ENCODE peak calls at places on chromosomes 16 and 17, in five cellular contexts. U is H1, R is HepG2, Z is GM12878, G is K562. Y is an unnamed sample.

GRCh38 chr17:70683936-70684335 is 514.6 kb downstream of the KCNJ2 start:
- DNase-seq in G (no peak), R (no peak), Z (no peak), U (no peak), Y (no peak)

GRCh38 chr16:19135201-19135838 is 21.6 kb downstream of the ITPRIPL2 start:
- DNase-seq in G (no peak), Z (no peak), R (no peak), U (no peak), Y (no peak)

GRCh38 chr16:70678121-70678897 is 7.5 kb downstream of the MTSS2 start:
- DNase-seq in R (no peak), G (no peak), Z (no peak), U (no peak), Y (no peak)

GRCh38 chr17:38918916-38919315 is 6.5 kb upstream of the LASP1NB start:
- DNase-seq in Z (no peak), R (no peak), U (no peak), G (no peak), Y (no peak)

GRCh38 chr16:89960966-89961365 is 12.4 kb downstream of the DEF8 start:
- DNase-seq in U (no peak), G (no peak), R (no peak), Z (no peak), Y (no peak)

GRCh38 chr17:42078396-42079042 is 19.8 kb downstream of the ZNF385C start:
- DNase-seq in Z (no peak), U (no peak), G (peak), R (no peak), Y (no peak)

GRCh38 chr17:149231-149630 is 11.9 kb downstream of the SCGB1C2 start:
- DNase-seq in Z (no peak), R (no peak), U (no peak), G (no peak), Y (no peak)

GRCh38 chr16:71658771-71659170 is 32.8 kb downstream of the MARVELD3 start:
- DNase-seq in Z (no peak), R (no peak), G (no peak), U (no peak), Y (no peak)

GRCh38 chr17:47603830-47604229 is 45.9 kb upstream of the KPNB1 start:
- DNase-seq in U (no peak), G (no peak), R (no peak), Z (no peak), Y (no peak)

GRCh38 chr16:75064403-75065148 is 52.0 kb downstream of the LDHD start:
- DNase-seq in G (no peak), R (peak), Z (no peak), U (no peak), Y (no peak)

GRCh38 chr17:60959696-60960095 is 282.0 kb downstream of the BCAS3 start:
- DNase-seq in G (no peak), Z (no peak), U (no peak), R (peak), Y (no peak)

GRCh38 chr17:11720816-11721215 is 122.5 kb downstream of the DNAH9 start:
- DNase-seq in Z (no peak), R (no peak), U (no peak), G (no peak), Y (no peak)

GRCh38 chr17:11719203-11719602 is 120.9 kb downstream of the DNAH9 start:
- DNase-seq in Z (no peak), U (no peak), G (no peak), R (no peak), Y (no peak)

GRCh38 chr17:11719852-11720251 is 121.6 kb downstream of the DNAH9 start:
- DNase-seq in G (no peak), R (no peak), U (no peak), Z (no peak), Y (no peak)
- TF ChIP-seq CHD2 in G (no peak), R (no peak), U (no peak), Z (no peak), Y (no peak)

DNA sequence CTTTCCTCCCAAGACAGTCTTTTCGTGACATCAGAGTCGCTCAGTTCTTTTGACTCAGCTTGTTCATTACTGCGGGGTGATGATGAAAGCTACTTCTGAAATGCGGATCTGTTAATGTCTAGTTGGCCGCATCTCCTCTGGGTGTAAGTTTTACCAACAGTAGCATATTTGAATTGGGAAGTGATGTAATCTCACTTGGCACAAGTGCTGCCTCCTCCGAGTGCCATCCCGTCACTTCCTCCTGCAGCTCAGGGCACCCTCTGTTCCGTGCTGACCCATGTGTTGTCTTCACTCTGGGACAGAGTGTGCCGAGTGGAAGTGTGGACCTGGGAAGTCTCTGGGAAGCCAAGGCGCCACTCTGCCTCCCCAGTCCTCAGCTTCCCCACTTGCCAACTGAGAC is 8.9 kb downstream of the ADAD2 start:
- DNase-seq in U (no peak), G (no peak), R (no peak), Z (no peak), Y (no peak)
- TF ChIP-seq SIN3A in U (no peak), G (no peak), R (no peak), Z (no peak), Y (no peak)

GRCh38 chr16:86062271-86062965 is 163.5 kb downstream of the IRF8 start:
- DNase-seq in U (no peak), R (no peak), G (no peak), Z (no peak), Y (no peak)

GRCh38 chr16:86061318-86061695 is 162.3 kb downstream of the IRF8 start:
- DNase-seq in Z (no peak), R (no peak), G (no peak), U (no peak), Y (no peak)

GRCh38 chr16:86060381-86061317 is 161.7 kb downstream of the IRF8 start:
- DNase-seq in G (no peak), Z (no peak), U (no peak), R (no peak), Y (no peak)

GRCh38 chr16:86061771-86062170 is 162.8 kb downstream of the IRF8 start:
- DNase-seq in G (no peak), U (no peak), R (no peak), Z (no peak), Y (no peak)

GRCh38 chr16:86059253-86060171 is 160.6 kb downstream of the IRF8 start:
- DNase-seq in U (no peak), R (no peak), G (no peak), Z (no peak), Y (no peak)
- TF ChIP-seq CHD2 in U (no peak), R (no peak), G (no peak), Z (no peak), Y (no peak)

GRCh38 chr16:17802566-17802965 is 331.8 kb upstream of the XYLT1 start:
- DNase-seq in U (no peak), R (no peak), Z (no peak), G (no peak), Y (no peak)
- TF ChIP-seq SIN3A in U (no peak), R (no peak), Z (no peak), G (no peak), Y (no peak)